ENCODE peak calls at places on chromosomes 7 and 10, in eight cellular contexts. I, T, E, P, V, W, Z and J are unnamed samples.

GRCh38 chr7:128932862-128933821 is 4.6 kb upstream of the IRF5 start:
- DNase-seq in I (no peak), T (no peak), E (no peak), P (no peak), V (peak; percentile 13), W (no peak), Z (no peak), J (no peak)

GRCh38 chr10:97861924-97862323 is 12.3 kb downstream of the GOLGA7B start:
- DNase-seq in I (no peak), T (no peak), E (no peak), P (no peak), V (no peak), W (no peak), Z (no peak), J (no peak)

GRCh38 chr7:43516581-43517342 is 66.1 kb upstream of the STK17A start:
- DNase-seq in I (no peak), T (no peak), E (no peak), P (no peak), V (no peak), W (no peak), Z (no peak), J (no peak)

GRCh38 chr10:75971402-75972211 is 540.2 kb downstream of the LRMDA start:
- DNase-seq in I (no peak), T (no peak), E (no peak), P (no peak), V (peak; percentile 46), W (peak; percentile 23), Z (no peak), J (no peak)

GRCh38 chr10:46517541-46517940 is 38.9 kb downstream of the GPRIN2 start:
- DNase-seq in I (peak; percentile 44), T (no peak), E (no peak), P (no peak), V (no peak), W (no peak), Z (peak; percentile 19), J (peak; percentile 22)

GRCh38 chr10:30630571-30630970 is 1.0 kb upstream of the LYZL2 start:
- DNase-seq in I (no peak), T (no peak), E (no peak), P (no peak), V (peak; percentile 83), W (peak; percentile 39), Z (no peak), J (no peak)

GRCh38 chr7:138981332-138982203 is at the start of gene KIAA1549:
- DNase-seq in I (peak; percentile 75), T (no peak), E (peak; percentile 59), P (peak; percentile 15), V (peak; percentile 74), W (peak; percentile 62), Z (peak; percentile 80), J (peak; percentile 77)

GRCh38 chr7:17421941-17422340 is 123.5 kb downstream of the AHR start:
- DNase-seq in I (no peak), T (no peak), E (no peak), P (no peak), V (no peak), W (no peak), Z (no peak), J (no peak)

GRCh38 chr10:121406823-121407545 is 191.3 kb downstream of the FGFR2 start:
- DNase-seq in I (no peak), T (no peak), E (no peak), P (no peak), V (no peak), W (no peak), Z (no peak), J (no peak)

GRCh38 chr7:35555934-35556333 is 139.0 kb downstream of the HERPUD2 start:
- DNase-seq in I (no peak), T (no peak), E (no peak), P (no peak), V (no peak), W (no peak), Z (no peak), J (no peak)

GRCh38 chr7:2099036-2099957 is 133.4 kb downstream of the MAD1L1 start:
- DNase-seq in I (no peak), T (no peak), E (peak; percentile 40), P (no peak), V (peak; percentile 29), W (no peak), Z (no peak), J (no peak)

GRCh38 chr10:112721080-112721698 is 228.9 kb upstream of the TCF7L2 start:
- DNase-seq in I (no peak), T (no peak), E (peak; percentile 85), P (no peak), V (peak; percentile 59), W (peak; percentile 33), Z (no peak), J (no peak)

GRCh38 chr10:71838264-71839211 is 12.5 kb downstream of the PSAP start:
- DNase-seq in I (no peak), T (no peak), E (no peak), P (no peak), V (peak; percentile 27), W (peak; percentile 41), Z (no peak), J (no peak)

GRCh38 chr10:131947631-131948347 is 33.9 kb downstream of the BNIP3 start:
- DNase-seq in I (peak; percentile 21), T (no peak), E (no peak), P (no peak), V (peak; percentile 75), W (peak; percentile 68), Z (peak; percentile 18), J (no peak)

GRCh38 chr10:50807851-50808776 is 68.4 kb downstream of the ASAH2B start:
- DNase-seq in I (peak; percentile 95), T (no peak), E (no peak), P (no peak), V (peak; percentile 19), W (peak; percentile 6), Z (no peak), J (no peak)

GRCh38 chr10:124731551-124731950 is 12.6 kb downstream of the FAM53B start:
- DNase-seq in I (peak; percentile 25), T (peak; percentile 46), E (no peak), P (no peak), V (no peak), W (no peak), Z (no peak), J (no peak)

GRCh38 chr10:100315603-100316002 is 14.4 kb downstream of the PKD2L1 start:
- DNase-seq in I (no peak), T (no peak), E (no peak), P (no peak), V (no peak), W (no peak), Z (no peak), J (no peak)

GRCh38 chr7:99293167-99293566 is 20.5 kb downstream of the MYH16 start:
- DNase-seq in I (no peak), T (no peak), E (no peak), P (no peak), V (no peak), W (no peak), Z (no peak), J (no peak)

GRCh38 chr7:148563583-148564274 is 26.8 kb upstream of the C7orf33 start:
- DNase-seq in I (no peak), T (no peak), E (no peak), P (no peak), V (no peak), W (no peak), Z (no peak), J (no peak)
- H3K4me3 ChIP-seq in I (no peak overlapping the region), T (no peak overlapping the region), E (no peak overlapping the region), P (no peak overlapping the region), V (no peak overlapping the region), W (no peak overlapping the region), Z (no peak overlapping the region), J (no peak overlapping the region)

GRCh38 chr7:125563964-125564529 is 634.4 kb upstream of the POT1 start:
- DNase-seq in I (no peak), T (no peak), E (no peak), P (no peak), V (no peak), W (no peak), Z (no peak), J (no peak)
- H3K4me3 ChIP-seq in I (no peak overlapping the region), T (no peak overlapping the region), E (no peak overlapping the region), P (no peak overlapping the region), V (no peak overlapping the region), W (no peak overlapping the region), Z (no peak overlapping the region), J (peak overlapping the region; percentile 11)

DNA sequence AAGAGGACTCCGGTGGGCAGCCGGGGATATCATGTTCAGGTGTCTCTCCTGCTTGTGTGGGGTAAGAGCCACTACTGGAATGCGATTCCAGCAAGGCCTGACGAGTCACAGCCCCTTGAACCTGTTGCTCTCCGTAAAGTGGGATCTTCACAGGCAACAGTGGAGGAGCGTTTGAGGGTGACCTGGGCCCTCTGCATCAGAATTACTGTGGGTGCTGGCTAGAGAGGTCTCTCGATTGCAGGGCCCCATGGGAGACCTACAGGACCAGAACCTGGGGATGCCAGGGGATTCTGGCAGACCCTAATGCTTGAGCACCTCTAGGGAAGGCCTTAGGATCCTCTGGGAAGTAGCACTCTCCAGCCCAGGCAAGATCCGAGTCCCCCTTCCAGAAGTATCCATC is 4.4 kb downstream of the MGMT start:
- DNase-seq in I (no peak), T (no peak), E (no peak), P (no peak), V (no peak), W (no peak), Z (no peak), J (no peak)
- H3K4me3 ChIP-seq in I (no peak overlapping the region), T (no peak overlapping the region), E (no peak overlapping the region), P (no peak overlapping the region), V (no peak overlapping the region), W (no peak overlapping the region), Z (no peak overlapping the region), J (no peak overlapping the region)

DNA sequence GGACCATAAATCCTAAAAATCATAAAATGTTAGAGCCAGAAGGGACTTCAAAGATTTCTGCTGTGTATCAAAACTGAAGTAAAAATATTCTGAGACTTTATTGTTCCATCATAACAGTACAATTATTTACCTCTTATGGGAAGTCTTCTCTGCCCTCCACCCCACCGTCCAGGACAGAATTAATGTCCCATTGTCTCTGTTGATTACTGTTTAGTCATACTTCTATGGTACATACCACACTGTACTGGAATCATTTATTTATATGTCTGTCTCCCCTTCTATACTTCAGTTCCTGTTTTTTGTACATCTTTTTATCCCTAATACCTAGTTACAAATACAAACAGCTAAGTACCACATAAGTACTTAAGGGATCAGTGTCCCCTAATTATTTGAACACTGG is 91.4 kb upstream of the CAPZA2 start:
- DNase-seq in I (no peak), T (no peak), E (no peak), P (no peak), V (no peak), W (no peak), Z (no peak), J (no peak)
- H3K4me3 ChIP-seq in I (no peak overlapping the region), T (no peak overlapping the region), E (no peak overlapping the region), P (no peak overlapping the region), V (no peak overlapping the region), W (no peak overlapping the region), Z (no peak overlapping the region), J (no peak overlapping the region)

DNA sequence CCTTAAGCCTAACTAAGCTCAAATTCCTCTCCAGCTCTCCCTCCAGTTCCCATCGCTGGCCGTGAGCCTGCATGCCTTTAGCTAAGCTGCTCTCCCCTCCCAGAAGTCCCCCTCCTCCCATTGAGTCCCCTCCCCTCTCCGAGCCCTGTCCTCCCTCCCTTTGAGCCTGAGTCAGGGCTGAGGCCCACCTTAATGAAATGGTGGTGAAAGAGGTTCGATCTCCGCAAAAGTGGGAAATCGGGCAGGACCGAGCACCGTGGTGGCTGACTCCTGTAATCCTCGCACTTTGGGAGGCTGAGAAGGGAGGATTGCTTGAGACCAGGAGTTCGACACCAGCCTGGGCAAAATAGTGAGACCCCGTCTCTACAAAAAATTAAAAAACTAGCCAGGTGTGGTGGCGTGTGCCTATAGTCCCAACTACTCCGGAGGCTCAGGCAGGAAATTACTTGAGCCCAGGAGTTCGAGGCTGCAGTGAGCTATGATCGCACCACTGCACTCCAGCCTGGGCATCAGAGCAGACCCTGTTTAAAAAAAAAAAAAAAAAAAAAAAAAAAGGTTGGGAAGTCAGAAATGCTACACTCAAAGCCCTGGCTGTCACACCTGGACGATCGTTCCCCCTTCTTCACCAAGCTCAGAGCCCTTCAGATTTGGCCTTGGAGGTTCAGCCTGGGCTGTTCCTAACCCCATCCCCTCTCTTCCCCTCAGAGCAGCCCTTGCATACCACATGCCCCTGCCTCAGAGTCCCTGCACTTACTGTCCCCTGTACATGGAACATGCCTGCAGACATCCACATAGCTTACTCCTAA is 993 bp upstream of the CLDN3 start:
- DNase-seq in I (no peak), T (no peak), E (no peak), P (no peak), V (no peak), W (no peak), Z (no peak), J (no peak)
- H3K4me3 ChIP-seq in I (peak overlapping the region; percentile 60), T (no peak overlapping the region), E (no peak overlapping the region), P (no peak overlapping the region), V (no peak overlapping the region), W (no peak overlapping the region), Z (no peak overlapping the region), J (peak overlapping the region; percentile 52)